ENCODE peak calls at places on chromosomes 7 and 10, in five cellular contexts. A, Z, Y, G and U are unnamed samples.

GRCh38 chr10:11270135-11270857 is 252.6 kb downstream of the CELF2 start:
- DNase-seq in Y (peak), Z (peak), A (peak), G (peak), U (peak)

GRCh38 chr7:132950685-132951084 is 131.2 kb downstream of the CHCHD3 start:
- DNase-seq in A (no peak), G (no peak), Y (no peak), Z (no peak), U (no peak)

GRCh38 chr10:13839430-13839986 is 252.7 kb downstream of the PRPF18 start:
- DNase-seq in G (peak), A (no peak), Y (peak), Z (no peak), U (peak)

GRCh38 chr7:24778543-24779282 is 21.4 kb upstream of the GSDME start:
- DNase-seq in G (peak), Y (no peak), Z (no peak), A (no peak), U (peak)

GRCh38 chr7:147013820-147014219 is 897.2 kb downstream of the CNTNAP2 start:
- DNase-seq in G (no peak), Z (no peak), A (no peak), Y (no peak), U (no peak)

GRCh38 chr7:91568138-91568537 is 303.9 kb downstream of the FZD1 start:
- DNase-seq in Z (no peak), A (no peak), Y (no peak), G (no peak), U (no peak)

GRCh38 chr10:33027088-33027487 is 69.1 kb upstream of the ITGB1 start:
- DNase-seq in Z (no peak), G (no peak), A (no peak), Y (no peak), U (no peak)

GRCh38 chr7:27723086-27723485 is 16.9 kb upstream of the TAX1BP1 start:
- DNase-seq in Y (peak), Z (no peak), G (peak), A (no peak), U (no peak)

GRCh38 chr10:129950651-129951050 is 13.4 kb downstream of the EBF3 start:
- DNase-seq in Z (no peak), A (no peak), G (no peak), Y (no peak), U (no peak)

GRCh38 chr7:142891490-142892082 is 6.0 kb upstream of the TRPV6 start:
- DNase-seq in G (no peak), A (no peak), Y (no peak), Z (no peak), U (no peak)

GRCh38 chr10:116785867-116786266 is 43.5 kb upstream of the HSPA12A start:
- DNase-seq in G (no peak), Y (no peak), A (no peak), Z (no peak), U (no peak)

GRCh38 chr7:100568176-100568935 is 5.3 kb downstream of the SAP25 start:
- DNase-seq in Y (no peak), A (no peak), G (no peak), Z (no peak), U (no peak)

GRCh38 chr7:87767827-87768226 is 108.3 kb downstream of the SLC25A40 start:
- DNase-seq in Z (no peak), A (no peak), G (no peak), Y (no peak), U (no peak)

GRCh38 chr7:50406935-50407334 is 43.2 kb downstream of the FIGNL1 start:
- DNase-seq in Y (no peak), G (no peak), Z (no peak), A (no peak), U (no peak)

GRCh38 chr10:43260911-43261577 is 5.8 kb downstream of the RASGEF1A start:
- DNase-seq in G (no peak), A (no peak), Z (no peak), Y (no peak), U (no peak)

GRCh38 chr7:131606346-131607290 is 50.2 kb upstream of the PODXL start:
- DNase-seq in G (no peak), Z (no peak), A (no peak), Y (no peak), U (no peak)

GRCh38 chr10:42974693-42975002 is 102.2 kb upstream of the RET start:
- DNase-seq in Y (no peak), G (no peak), Z (no peak), A (no peak), U (no peak)

GRCh38 chr7:131231381-131232220 is 96.1 kb upstream of the MKLN1 start:
- DNase-seq in Z (no peak), Y (no peak), A (no peak), G (peak), U (peak)

GRCh38 chr10:53434413-53434812 is 661.8 kb upstream of the MBL2 start:
- DNase-seq in A (no peak), Y (no peak), G (no peak), Z (no peak), U (no peak)

GRCh38 chr7:29105191-29105590 is 41.1 kb downstream of the CPVL start:
- DNase-seq in Y (no peak), A (no peak), G (no peak), Z (no peak), U (no peak)

GRCh38 chr10:58641708-58642107 is 129.0 kb downstream of the BICC1 start:
- DNase-seq in Z (no peak), Y (no peak), G (no peak), A (no peak), U (no peak)

GRCh38 chr10:60148266-60148840 is 241.3 kb downstream of the ANK3 start:
- DNase-seq in A (no peak), Z (no peak), G (no peak), Y (no peak), U (no peak)

GRCh38 chr10:12434277-12434676 is 84.9 kb downstream of the CAMK1D start:
- DNase-seq in Y (no peak), G (no peak), A (no peak), Z (no peak), U (no peak)

GRCh38 chr7:151086802-151087246 is 549 bp downstream of the AGAP3 start:
- DNase-seq in Z (peak), G (no peak), Y (no peak), A (peak), U (no peak)

GRCh38 chr7:146826338-146826737 is 709.7 kb downstream of the CNTNAP2 start:
- DNase-seq in Z (no peak), G (no peak), A (no peak), Y (no peak), U (no peak)

GRCh38 chr10:118106426-118106825 is 59.7 kb upstream of the RAB11FIP2 start:
- DNase-seq in G (no peak), Z (no peak), A (no peak), Y (no peak), U (no peak)

GRCh38 chr10:15344876-15345285 is 26.2 kb downstream of the FAM171A1 start:
- DNase-seq in Z (no peak), G (no peak), Y (peak), A (no peak), U (no peak)

GRCh38 chr10:72335394-72336258 is 19.1 kb downstream of the DNAJB12 start:
- DNase-seq in Z (no peak), A (no peak), Y (no peak), G (peak), U (peak)

GRCh38 chr10:69807696-69808095 is 6.0 kb downstream of the COL13A1 start:
- DNase-seq in G (no peak), Z (no peak), A (no peak), Y (peak), U (no peak)

GRCh38 chr7:92010215-92010614 is 69.6 kb downstream of the AKAP9 start:
- DNase-seq in Z (no peak), A (no peak), Y (no peak), G (no peak), U (no peak)